ENCODE peak calls at places on chromosome 13, in nine cellular contexts. One of them, this sample, is unnamed. For H3K4me1, the result is how much of the 10 kb centered on the place peaks cover.

GRCh38 chr13:102900193-102900608 is 54.4 kb downstream of the ERCC5 start:
- DNase-seq in mammary epithelial cell: no peak
- DNase-seq in lung: no peak
- DNase-seq in spleen: no peak
- DNase-seq in pancreas: no peak
- DNase-seq in IMR-90: no peak
- DNase-seq in transverse colon: no peak
- DNase-seq in kidney: no peak
- DNase-seq in body of pancreas: no peak
- DNase-seq in this sample: no peak

GRCh38 chr13:31310781-31311180 is 111.0 kb downstream of the B3GLCT start:
- DNase-seq in IMR-90: peak
- DNase-seq in body of pancreas: no peak
- DNase-seq in kidney: no peak
- DNase-seq in pancreas: no peak
- DNase-seq in lung: no peak
- DNase-seq in spleen: no peak
- DNase-seq in transverse colon: no peak
- DNase-seq in mammary epithelial cell: peak
- DNase-seq in this sample: peak

GRCh38 chr13:20340759-20341161 is 108.6 kb upstream of the GJB6 start:
- DNase-seq in kidney: no peak
- DNase-seq in body of pancreas: no peak
- DNase-seq in pancreas: no peak
- DNase-seq in spleen: no peak
- DNase-seq in transverse colon: no peak
- DNase-seq in lung: peak
- DNase-seq in IMR-90: no peak
- DNase-seq in mammary epithelial cell: peak
- DNase-seq in this sample: no peak

GRCh38 chr13:31957772-31958171 is 73.8 kb upstream of the FRY start:
- DNase-seq in spleen: no peak
- DNase-seq in transverse colon: no peak
- DNase-seq in pancreas: no peak
- DNase-seq in body of pancreas: no peak
- DNase-seq in mammary epithelial cell: no peak
- DNase-seq in IMR-90: no peak
- DNase-seq in kidney: no peak
- DNase-seq in lung: no peak
- DNase-seq in this sample: no peak

GRCh38 chr13:36057041-36057440 is 74.1 kb downstream of the DCLK1 start:
- DNase-seq in transverse colon: no peak
- DNase-seq in spleen: no peak
- DNase-seq in lung: no peak
- DNase-seq in body of pancreas: no peak
- DNase-seq in IMR-90: no peak
- DNase-seq in kidney: no peak
- DNase-seq in pancreas: no peak
- DNase-seq in mammary epithelial cell: no peak
- DNase-seq in this sample: no peak

GRCh38 chr13:44116562-44117315 is 237.0 kb downstream of the LACC1 start:
- DNase-seq in kidney: no peak
- DNase-seq in transverse colon: no peak
- DNase-seq in lung: no peak
- DNase-seq in mammary epithelial cell: no peak
- DNase-seq in body of pancreas: no peak
- DNase-seq in spleen: no peak
- DNase-seq in IMR-90: peak
- DNase-seq in pancreas: no peak
- DNase-seq in this sample: no peak

GRCh38 chr13:105165449-105166125 is 1369.9 kb downstream of the EFNB2 start:
- DNase-seq in pancreas: no peak
- DNase-seq in body of pancreas: no peak
- DNase-seq in kidney: no peak
- DNase-seq in spleen: no peak
- DNase-seq in mammary epithelial cell: no peak
- DNase-seq in transverse colon: peak
- DNase-seq in IMR-90: no peak
- DNase-seq in lung: peak
- DNase-seq in this sample: no peak

GRCh38 chr13:54373211-54373610 is 1344.6 kb downstream of the OLFM4 start:
- DNase-seq in IMR-90: no peak
- DNase-seq in mammary epithelial cell: no peak
- DNase-seq in pancreas: no peak
- DNase-seq in lung: no peak
- DNase-seq in spleen: no peak
- DNase-seq in body of pancreas: no peak
- DNase-seq in kidney: no peak
- DNase-seq in transverse colon: no peak
- DNase-seq in this sample: no peak

GRCh38 chr13:60032836-60033235 is 130.9 kb downstream of the DIAPH3 start:
- DNase-seq in transverse colon: no peak
- DNase-seq in IMR-90: no peak
- DNase-seq in mammary epithelial cell: no peak
- DNase-seq in pancreas: no peak
- DNase-seq in lung: no peak
- DNase-seq in body of pancreas: no peak
- DNase-seq in spleen: no peak
- DNase-seq in kidney: no peak
- DNase-seq in this sample: no peak

GRCh38 chr13:44810067-44810840 is 179.0 kb downstream of the NUFIP1 start:
- DNase-seq in IMR-90: no peak
- DNase-seq in transverse colon: peak
- DNase-seq in pancreas: peak
- DNase-seq in spleen: no peak
- DNase-seq in mammary epithelial cell: no peak
- DNase-seq in body of pancreas: peak
- DNase-seq in lung: no peak
- DNase-seq in kidney: no peak
- DNase-seq in this sample: peak

DNA sequence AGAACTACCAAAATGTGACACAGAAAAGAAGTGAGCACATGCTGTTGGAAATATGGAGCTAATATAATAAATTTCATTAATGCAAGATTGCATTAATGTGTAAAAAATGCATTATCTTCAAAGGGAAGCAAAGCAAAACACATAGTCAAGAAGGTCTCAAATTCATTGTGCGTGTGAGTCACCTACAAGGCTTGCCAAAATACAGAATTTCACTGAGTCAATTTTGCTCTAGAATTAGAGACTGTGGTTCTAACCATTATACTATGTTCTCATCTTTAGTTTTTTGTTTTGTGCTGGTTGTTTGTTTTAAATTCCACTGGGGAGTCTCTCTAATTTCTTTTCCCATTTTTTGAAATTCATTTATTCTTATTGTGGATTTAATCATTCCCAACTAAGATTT is 149.8 kb upstream of the SLITRK1 start:
- DNase-seq in lung: no peak
- DNase-seq in mammary epithelial cell: no peak
- DNase-seq in kidney: no peak
- DNase-seq in transverse colon: no peak
- DNase-seq in body of pancreas: no peak
- DNase-seq in pancreas: no peak
- DNase-seq in spleen: no peak
- DNase-seq in IMR-90: no peak
- DNase-seq in this sample: no peak
- H3K4me1 ChIP-seq in lung: under half
- H3K4me1 ChIP-seq in mammary epithelial cell: under half
- H3K4me1 ChIP-seq in kidney: under half
- H3K4me1 ChIP-seq in transverse colon: under half
- H3K4me1 ChIP-seq in body of pancreas: under half
- H3K4me1 ChIP-seq in pancreas: under half
- H3K4me1 ChIP-seq in spleen: under half
- H3K4me1 ChIP-seq in IMR-90: under half
- H3K4me1 ChIP-seq in this sample: under half

GRCh38 chr13:42280537-42280936 is 8.6 kb downstream of the AKAP11 start:
- DNase-seq in mammary epithelial cell: no peak
- DNase-seq in kidney: no peak
- DNase-seq in spleen: no peak
- DNase-seq in body of pancreas: no peak
- DNase-seq in lung: no peak
- DNase-seq in IMR-90: no peak
- DNase-seq in pancreas: no peak
- DNase-seq in transverse colon: no peak
- DNase-seq in this sample: no peak
- H3K4me1 ChIP-seq in mammary epithelial cell: under half
- H3K4me1 ChIP-seq in kidney: under half
- H3K4me1 ChIP-seq in spleen: under half
- H3K4me1 ChIP-seq in body of pancreas: under half
- H3K4me1 ChIP-seq in lung: under half
- H3K4me1 ChIP-seq in IMR-90: under half
- H3K4me1 ChIP-seq in pancreas: under half
- H3K4me1 ChIP-seq in transverse colon: under half
- H3K4me1 ChIP-seq in this sample: under half

DNA sequence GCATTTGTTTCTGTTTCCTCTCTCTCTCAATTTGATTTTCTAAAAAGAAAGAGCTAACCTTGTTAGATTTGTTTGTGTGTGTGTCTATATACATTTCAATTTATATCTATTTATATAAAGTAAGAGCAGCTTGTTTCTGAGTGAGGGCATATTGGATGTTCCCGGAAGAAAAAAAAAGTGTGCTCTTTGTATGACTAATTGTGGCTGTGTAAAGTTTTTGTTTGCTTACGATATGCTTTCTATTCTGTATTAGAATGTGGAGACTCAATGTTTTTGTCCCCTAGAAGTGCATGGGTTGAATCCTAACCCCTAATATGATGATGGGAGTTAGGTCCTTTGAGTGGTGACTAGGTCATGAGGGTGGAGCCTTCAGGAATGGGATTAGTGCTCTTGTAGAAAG is 66.6 kb upstream of the C1QTNF9B start:
- DNase-seq in body of pancreas: no peak
- DNase-seq in pancreas: no peak
- DNase-seq in IMR-90: peak
- DNase-seq in transverse colon: no peak
- DNase-seq in spleen: no peak
- DNase-seq in kidney: no peak
- DNase-seq in mammary epithelial cell: no peak
- DNase-seq in lung: no peak
- DNase-seq in this sample: no peak
- H3K4me1 ChIP-seq in body of pancreas: under half
- H3K4me1 ChIP-seq in pancreas: under half
- H3K4me1 ChIP-seq in IMR-90: under half
- H3K4me1 ChIP-seq in transverse colon: under half
- H3K4me1 ChIP-seq in spleen: under half
- H3K4me1 ChIP-seq in kidney: under half
- H3K4me1 ChIP-seq in mammary epithelial cell: under half
- H3K4me1 ChIP-seq in lung: under half
- H3K4me1 ChIP-seq in this sample: under half

DNA sequence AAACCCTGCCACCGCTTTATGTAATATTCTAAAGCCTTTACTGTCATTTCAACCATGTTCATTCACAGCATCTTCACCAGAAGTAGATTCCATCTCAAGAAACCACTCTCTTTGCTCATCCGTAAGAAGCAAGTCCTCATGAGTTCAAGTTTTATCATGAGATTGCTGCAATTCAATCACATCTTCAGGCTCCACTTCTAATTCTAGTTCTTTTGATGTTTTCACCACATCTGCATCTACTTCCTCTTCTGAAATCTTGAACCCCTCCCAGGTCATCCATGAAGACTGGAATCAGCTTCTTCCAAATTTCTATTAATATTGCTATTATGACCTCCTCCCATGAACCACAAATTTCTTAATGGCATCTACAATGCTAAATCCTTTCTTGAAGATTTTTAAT is 83.9 kb downstream of the FOXO1 start:
- DNase-seq in mammary epithelial cell: no peak
- DNase-seq in spleen: no peak
- DNase-seq in body of pancreas: no peak
- DNase-seq in lung: no peak
- DNase-seq in transverse colon: no peak
- DNase-seq in IMR-90: no peak
- DNase-seq in kidney: no peak
- DNase-seq in pancreas: no peak
- DNase-seq in this sample: no peak
- H3K4me1 ChIP-seq in mammary epithelial cell: under half
- H3K4me1 ChIP-seq in spleen: half or more
- H3K4me1 ChIP-seq in body of pancreas: half or more
- H3K4me1 ChIP-seq in lung: half or more
- H3K4me1 ChIP-seq in transverse colon: under half
- H3K4me1 ChIP-seq in IMR-90: under half
- H3K4me1 ChIP-seq in kidney: under half
- H3K4me1 ChIP-seq in pancreas: under half
- H3K4me1 ChIP-seq in this sample: half or more

DNA sequence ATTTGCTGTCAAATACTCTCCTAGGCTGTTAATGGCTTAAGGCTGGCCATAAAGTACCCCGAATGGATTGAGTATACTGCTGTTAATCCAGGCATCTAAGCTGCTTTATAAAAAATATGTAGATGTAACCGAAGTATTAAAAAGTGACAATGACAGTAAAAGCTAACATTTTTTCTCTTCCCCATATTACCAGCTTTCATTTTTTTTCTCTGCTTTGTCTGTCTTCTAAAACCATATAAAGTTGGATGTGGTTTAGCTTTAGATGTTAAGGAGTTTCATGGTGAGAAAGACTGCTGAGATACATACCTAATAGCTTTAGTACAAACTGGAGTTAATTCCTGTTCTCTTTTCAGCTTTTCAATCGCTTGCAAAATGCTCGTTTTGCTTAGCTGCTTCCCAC is 824 bp downstream of the AKAP11 start:
- DNase-seq in transverse colon: no peak
- DNase-seq in lung: no peak
- DNase-seq in mammary epithelial cell: no peak
- DNase-seq in IMR-90: no peak
- DNase-seq in kidney: no peak
- DNase-seq in pancreas: no peak
- DNase-seq in body of pancreas: no peak
- DNase-seq in spleen: no peak
- DNase-seq in this sample: no peak
- H3K4me1 ChIP-seq in transverse colon: under half
- H3K4me1 ChIP-seq in lung: under half
- H3K4me1 ChIP-seq in mammary epithelial cell: under half
- H3K4me1 ChIP-seq in IMR-90: under half
- H3K4me1 ChIP-seq in kidney: under half
- H3K4me1 ChIP-seq in pancreas: under half
- H3K4me1 ChIP-seq in body of pancreas: under half
- H3K4me1 ChIP-seq in spleen: half or more
- H3K4me1 ChIP-seq in this sample: under half

DNA sequence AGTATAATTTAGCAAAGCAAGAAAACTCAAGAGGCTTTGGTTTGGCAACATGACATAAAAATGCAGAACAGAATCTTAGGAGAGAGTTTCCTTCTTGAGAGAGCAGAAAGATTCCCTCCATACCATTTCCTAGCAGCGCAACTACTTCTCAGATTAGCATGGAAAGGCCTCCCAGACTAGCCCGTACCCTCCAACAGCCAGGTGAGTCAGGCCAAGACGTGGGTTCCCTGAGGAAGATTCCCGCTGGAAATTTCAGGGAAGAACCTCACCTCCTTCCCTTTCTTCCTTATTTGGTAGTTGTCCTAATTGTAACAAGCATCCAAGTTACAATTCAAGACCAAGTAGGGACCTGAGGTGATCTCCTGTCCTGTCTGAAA is 12.3 kb downstream of the COL4A2 start:
- DNase-seq in pancreas: no peak
- DNase-seq in body of pancreas: no peak
- DNase-seq in transverse colon: no peak
- DNase-seq in mammary epithelial cell: no peak
- DNase-seq in IMR-90: no peak
- DNase-seq in lung: no peak
- DNase-seq in kidney: no peak
- DNase-seq in spleen: no peak
- DNase-seq in this sample: no peak
- H3K4me1 ChIP-seq in pancreas: under half
- H3K4me1 ChIP-seq in body of pancreas: under half
- H3K4me1 ChIP-seq in transverse colon: under half
- H3K4me1 ChIP-seq in mammary epithelial cell: under half
- H3K4me1 ChIP-seq in IMR-90: under half
- H3K4me1 ChIP-seq in lung: under half
- H3K4me1 ChIP-seq in kidney: under half
- H3K4me1 ChIP-seq in spleen: half or more
- H3K4me1 ChIP-seq in this sample: half or more